ENCODE peak calls at places on chromosomes 11 and 22, in nine cellular contexts. One of them, this sample, is unnamed.

GRCh38 chr22:30731658-30732057 is 37.0 kb downstream of the OSBP2 start:
- DNase-seq in heart right ventricle: no peak
- DNase-seq in SK-N-MC: no peak
- DNase-seq in H1: no peak
- DNase-seq in lower lobe of right lung: no peak
- DNase-seq in CD4-positive, alpha-beta memory T cell: no peak
- DNase-seq in breast epithelium: no peak
- DNase-seq in cardiac muscle cell: no peak
- DNase-seq in SJSA1: no peak
- DNase-seq in this sample: peak; percentile 38

GRCh38 chr11:3905080-3905953 is 49.9 kb downstream of the STIM1 start:
- DNase-seq in heart right ventricle: no peak
- DNase-seq in SK-N-MC: no peak
- DNase-seq in H1: no peak
- DNase-seq in lower lobe of right lung: peak; percentile 57
- DNase-seq in CD4-positive, alpha-beta memory T cell: peak; percentile 89
- DNase-seq in breast epithelium: peak; percentile 88
- DNase-seq in cardiac muscle cell: no peak
- DNase-seq in SJSA1: peak; percentile 92
- DNase-seq in this sample: no peak

GRCh38 chr11:60924110-60924905 is at the start of gene TMEM132A:
- DNase-seq in heart right ventricle: peak; percentile 75
- DNase-seq in SK-N-MC: no peak
- DNase-seq in H1: peak; percentile 90
- DNase-seq in lower lobe of right lung: peak; percentile 75
- DNase-seq in CD4-positive, alpha-beta memory T cell: no peak
- DNase-seq in breast epithelium: no peak
- DNase-seq in cardiac muscle cell: peak; percentile 87
- DNase-seq in SJSA1: peak; percentile 61
- DNase-seq in this sample: peak; percentile 91

GRCh38 chr11:46977038-46977818 is 40.7 kb downstream of the CSTPP1 start:
- DNase-seq in heart right ventricle: no peak
- DNase-seq in SK-N-MC: no peak
- DNase-seq in H1: no peak
- DNase-seq in lower lobe of right lung: no peak
- DNase-seq in CD4-positive, alpha-beta memory T cell: no peak
- DNase-seq in breast epithelium: no peak
- DNase-seq in cardiac muscle cell: peak; percentile 51
- DNase-seq in SJSA1: no peak
- DNase-seq in this sample: no peak

GRCh38 chr11:821513-822371 is 3.0 kb downstream of the PNPLA2 start:
- DNase-seq in heart right ventricle: peak; percentile 58
- DNase-seq in SK-N-MC: no peak
- DNase-seq in H1: no peak
- DNase-seq in lower lobe of right lung: peak; percentile 85
- DNase-seq in CD4-positive, alpha-beta memory T cell: no peak
- DNase-seq in breast epithelium: no peak
- DNase-seq in cardiac muscle cell: no peak
- DNase-seq in SJSA1: no peak
- DNase-seq in this sample: no peak

GRCh38 chr11:79198203-79198897 is 242.5 kb downstream of the TENM4 start:
- DNase-seq in heart right ventricle: peak; percentile 16
- DNase-seq in SK-N-MC: no peak
- DNase-seq in H1: no peak
- DNase-seq in lower lobe of right lung: no peak
- DNase-seq in CD4-positive, alpha-beta memory T cell: no peak
- DNase-seq in breast epithelium: no peak
- DNase-seq in cardiac muscle cell: peak; percentile 54
- DNase-seq in SJSA1: no peak
- DNase-seq in this sample: no peak

GRCh38 chr11:75565221-75565814 is 3.3 kb downstream of the SERPINH1 start:
- DNase-seq in heart right ventricle: peak; percentile 60
- DNase-seq in SK-N-MC: no peak
- DNase-seq in H1: no peak
- DNase-seq in lower lobe of right lung: no peak
- DNase-seq in CD4-positive, alpha-beta memory T cell: no peak
- DNase-seq in breast epithelium: peak; percentile 56
- DNase-seq in cardiac muscle cell: no peak
- DNase-seq in SJSA1: peak; percentile 82
- DNase-seq in this sample: peak; percentile 87

GRCh38 chr11:104524276-104524675 is 360.3 kb upstream of the PDGFD start:
- DNase-seq in heart right ventricle: no peak
- DNase-seq in SK-N-MC: no peak
- DNase-seq in H1: no peak
- DNase-seq in lower lobe of right lung: no peak
- DNase-seq in CD4-positive, alpha-beta memory T cell: no peak
- DNase-seq in breast epithelium: no peak
- DNase-seq in cardiac muscle cell: no peak
- DNase-seq in SJSA1: no peak
- DNase-seq in this sample: no peak

GRCh38 chr11:107018902-107019493 is 722 bp upstream of the GUCY1A2 start:
- DNase-seq in heart right ventricle: peak; percentile 56
- DNase-seq in SK-N-MC: no peak
- DNase-seq in H1: peak; percentile 83
- DNase-seq in lower lobe of right lung: peak; percentile 59
- DNase-seq in CD4-positive, alpha-beta memory T cell: no peak
- DNase-seq in breast epithelium: no peak
- DNase-seq in cardiac muscle cell: peak; percentile 91
- DNase-seq in SJSA1: peak; percentile 12
- DNase-seq in this sample: peak; percentile 80

GRCh38 chr11:114042234-114042633 is 17.3 kb upstream of the ZBTB16 start:
- DNase-seq in heart right ventricle: no peak
- DNase-seq in SK-N-MC: no peak
- DNase-seq in H1: no peak
- DNase-seq in lower lobe of right lung: no peak
- DNase-seq in CD4-positive, alpha-beta memory T cell: no peak
- DNase-seq in breast epithelium: no peak
- DNase-seq in cardiac muscle cell: no peak
- DNase-seq in SJSA1: no peak
- DNase-seq in this sample: no peak

GRCh38 chr11:94179696-94180095 is 51.1 kb downstream of the PANX1 start:
- DNase-seq in heart right ventricle: no peak
- DNase-seq in SK-N-MC: no peak
- DNase-seq in H1: no peak
- DNase-seq in lower lobe of right lung: no peak
- DNase-seq in CD4-positive, alpha-beta memory T cell: no peak
- DNase-seq in breast epithelium: no peak
- DNase-seq in cardiac muscle cell: no peak
- DNase-seq in SJSA1: no peak
- DNase-seq in this sample: no peak
- H3K36me3 ChIP-seq in heart right ventricle: no peaks in the 10 kb centered on the region
- H3K36me3 ChIP-seq in SK-N-MC: peaks cover 29% of the 10 kb centered on the region
- H3K36me3 ChIP-seq in H1: peaks cover 13% of the 10 kb centered on the region
- H3K36me3 ChIP-seq in lower lobe of right lung: peaks cover 35% of the 10 kb centered on the region
- H3K36me3 ChIP-seq in CD4-positive, alpha-beta memory T cell: peaks cover 27% of the 10 kb centered on the region
- H3K36me3 ChIP-seq in breast epithelium: no peaks in the 10 kb centered on the region
- H3K36me3 ChIP-seq in cardiac muscle cell: peaks cover 20% of the 10 kb centered on the region
- H3K36me3 ChIP-seq in SJSA1: peaks cover 3% of the 10 kb centered on the region
- H3K36me3 ChIP-seq in this sample: peaks cover 12% of the 10 kb centered on the region

GRCh38 chr11:68999093-68999747 is 13.8 kb downstream of the MRGPRF start:
- DNase-seq in heart right ventricle: no peak
- DNase-seq in SK-N-MC: no peak
- DNase-seq in H1: no peak
- DNase-seq in lower lobe of right lung: peak; percentile 24
- DNase-seq in CD4-positive, alpha-beta memory T cell: no peak
- DNase-seq in breast epithelium: no peak
- DNase-seq in cardiac muscle cell: no peak
- DNase-seq in SJSA1: peak; percentile 46
- DNase-seq in this sample: peak; percentile 60

GRCh38 chr11:69002101-69002742 is 10.8 kb downstream of the MRGPRF start:
- DNase-seq in heart right ventricle: no peak
- DNase-seq in SK-N-MC: no peak
- DNase-seq in H1: no peak
- DNase-seq in lower lobe of right lung: peak; percentile 13
- DNase-seq in CD4-positive, alpha-beta memory T cell: no peak
- DNase-seq in breast epithelium: no peak
- DNase-seq in cardiac muscle cell: no peak
- DNase-seq in SJSA1: no peak
- DNase-seq in this sample: peak; percentile 64

GRCh38 chr11:69001301-69002081 is 11.6 kb downstream of the MRGPRF start:
- DNase-seq in heart right ventricle: no peak
- DNase-seq in SK-N-MC: no peak
- DNase-seq in H1: no peak
- DNase-seq in lower lobe of right lung: peak; percentile 24
- DNase-seq in CD4-positive, alpha-beta memory T cell: no peak
- DNase-seq in breast epithelium: peak; percentile 54
- DNase-seq in cardiac muscle cell: no peak
- DNase-seq in SJSA1: no peak
- DNase-seq in this sample: peak; percentile 72

GRCh38 chr11:69000831-69001245 is 12.2 kb downstream of the MRGPRF start:
- DNase-seq in heart right ventricle: no peak
- DNase-seq in SK-N-MC: no peak
- DNase-seq in H1: no peak
- DNase-seq in lower lobe of right lung: peak; percentile 29
- DNase-seq in CD4-positive, alpha-beta memory T cell: no peak
- DNase-seq in breast epithelium: peak; percentile 67
- DNase-seq in cardiac muscle cell: no peak
- DNase-seq in SJSA1: peak; percentile 96
- DNase-seq in this sample: peak; percentile 81

DNA sequence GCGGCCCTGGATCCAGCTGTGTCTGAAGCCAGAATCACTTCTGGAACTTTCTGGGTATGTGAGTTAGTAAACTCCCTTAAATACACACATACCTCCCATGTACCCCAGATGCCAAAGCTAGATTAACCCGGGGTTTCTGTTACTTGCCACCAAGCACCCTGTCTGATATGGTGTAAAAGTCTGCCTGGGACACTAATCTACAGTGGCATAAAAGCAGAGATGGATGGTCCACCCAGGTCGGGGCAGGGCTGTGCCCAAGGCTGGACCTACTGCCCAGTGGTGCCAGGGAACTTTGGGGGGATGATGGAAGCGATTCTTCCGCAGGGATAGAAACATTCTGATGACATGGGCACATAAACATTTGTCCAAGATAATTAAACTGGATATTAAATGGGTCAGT is 12.7 kb downstream of the MRGPRF start:
- DNase-seq in heart right ventricle: no peak
- DNase-seq in SK-N-MC: no peak
- DNase-seq in H1: no peak
- DNase-seq in lower lobe of right lung: no peak
- DNase-seq in CD4-positive, alpha-beta memory T cell: no peak
- DNase-seq in breast epithelium: no peak
- DNase-seq in cardiac muscle cell: no peak
- DNase-seq in SJSA1: peak; percentile 36
- DNase-seq in this sample: no peak
- H3K27ac ChIP-seq in heart right ventricle: peak overlapping the region; percentile 6
- H3K27ac ChIP-seq in SK-N-MC: peak overlapping the region; percentile 58
- H3K27ac ChIP-seq in H1: no peak overlapping the region
- H3K27ac ChIP-seq in lower lobe of right lung: peak overlapping the region; percentile 62
- H3K27ac ChIP-seq in CD4-positive, alpha-beta memory T cell: no peak overlapping the region
- H3K27ac ChIP-seq in breast epithelium: peak overlapping the region; percentile 89
- H3K27ac ChIP-seq in cardiac muscle cell: peak overlapping the region; percentile 37
- H3K27ac ChIP-seq in SJSA1: peak overlapping the region; percentile 79
- H3K27ac ChIP-seq in this sample: peak overlapping the region; percentile 20

DNA sequence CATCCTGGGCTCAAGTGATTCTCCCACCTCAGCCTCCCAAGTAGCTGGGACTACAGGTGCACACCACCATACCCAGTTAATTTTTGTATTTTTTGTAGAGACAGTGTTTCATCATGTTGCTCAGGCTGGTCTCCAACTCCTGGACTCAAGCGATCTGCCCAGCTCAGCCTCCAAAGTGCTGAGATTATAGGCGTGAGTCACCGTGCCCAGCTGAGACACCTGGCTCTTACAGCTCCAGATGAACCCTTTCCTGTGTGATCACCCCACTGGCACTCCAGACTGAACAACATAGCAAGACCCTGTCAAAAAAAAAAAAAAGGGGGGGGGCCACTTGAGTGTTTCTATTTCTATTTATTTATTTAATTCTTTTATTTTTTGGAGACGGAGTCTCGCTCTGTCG is 1.0 kb upstream of the ADSL start:
- DNase-seq in heart right ventricle: no peak
- DNase-seq in SK-N-MC: no peak
- DNase-seq in H1: no peak
- DNase-seq in lower lobe of right lung: no peak
- DNase-seq in CD4-positive, alpha-beta memory T cell: peak; percentile 76
- DNase-seq in breast epithelium: no peak
- DNase-seq in cardiac muscle cell: no peak
- DNase-seq in SJSA1: no peak
- DNase-seq in this sample: no peak
- H3K4me3 ChIP-seq in heart right ventricle: peak overlapping the region; percentile 66
- H3K4me3 ChIP-seq in SK-N-MC: peak overlapping the region; percentile 95
- H3K4me3 ChIP-seq in H1: peak overlapping the region; percentile 80
- H3K4me3 ChIP-seq in lower lobe of right lung: peak overlapping the region; percentile 73
- H3K4me3 ChIP-seq in CD4-positive, alpha-beta memory T cell: peak overlapping the region; percentile 95
- H3K4me3 ChIP-seq in breast epithelium: peak overlapping the region; percentile 76
- H3K4me3 ChIP-seq in cardiac muscle cell: peak overlapping the region; percentile 60
- H3K4me3 ChIP-seq in SJSA1: peak overlapping the region; percentile 72
- H3K4me3 ChIP-seq in this sample: no peak overlapping the region

GRCh38 chr11:63641727-63642126 is 27.5 kb upstream of the PLAAT3 start:
- DNase-seq in heart right ventricle: no peak
- DNase-seq in SK-N-MC: no peak
- DNase-seq in H1: no peak
- DNase-seq in lower lobe of right lung: no peak
- DNase-seq in CD4-positive, alpha-beta memory T cell: no peak
- DNase-seq in breast epithelium: no peak
- DNase-seq in cardiac muscle cell: no peak
- DNase-seq in SJSA1: no peak
- DNase-seq in this sample: no peak

GRCh38 chr11:63639195-63639832 is 25.1 kb upstream of the PLAAT3 start:
- DNase-seq in heart right ventricle: no peak
- DNase-seq in SK-N-MC: no peak
- DNase-seq in H1: no peak
- DNase-seq in lower lobe of right lung: no peak
- DNase-seq in CD4-positive, alpha-beta memory T cell: no peak
- DNase-seq in breast epithelium: no peak
- DNase-seq in cardiac muscle cell: no peak
- DNase-seq in SJSA1: peak; percentile 40
- DNase-seq in this sample: no peak

GRCh38 chr11:63635762-63636465 is 21.7 kb upstream of the PLAAT3 start:
- DNase-seq in heart right ventricle: peak; percentile 22
- DNase-seq in SK-N-MC: peak; percentile 24
- DNase-seq in H1: peak; percentile 85
- DNase-seq in lower lobe of right lung: no peak
- DNase-seq in CD4-positive, alpha-beta memory T cell: peak; percentile 56
- DNase-seq in breast epithelium: peak; percentile 70
- DNase-seq in cardiac muscle cell: peak; percentile 67
- DNase-seq in SJSA1: peak; percentile 73
- DNase-seq in this sample: no peak
- H3K36me3 ChIP-seq in heart right ventricle: no peaks in the 10 kb centered on the region
- H3K36me3 ChIP-seq in SK-N-MC: peaks cover 47% of the 10 kb centered on the region
- H3K36me3 ChIP-seq in H1: peaks cover 2% of the 10 kb centered on the region
- H3K36me3 ChIP-seq in lower lobe of right lung: peaks cover 81% of the 10 kb centered on the region
- H3K36me3 ChIP-seq in CD4-positive, alpha-beta memory T cell: peaks cover 21% of the 10 kb centered on the region
- H3K36me3 ChIP-seq in breast epithelium: peaks cover 2% of the 10 kb centered on the region
- H3K36me3 ChIP-seq in cardiac muscle cell: peaks cover 15% of the 10 kb centered on the region
- H3K36me3 ChIP-seq in SJSA1: peaks cover 86% of the 10 kb centered on the region
- H3K36me3 ChIP-seq in this sample: peaks cover 3% of the 10 kb centered on the region